ENCODE peak calls at places on chromosomes 13 and 19, in ten cellular contexts. M, F, Q, G, E, R, X, K, D and L are unnamed samples.
A peak's percentile ranks its signal among the peaks of the same experiment; 100 is the strongest.

GRCh38 chr13:40275636-40276035 is 390.8 kb downstream of the FOXO1 start:
- DNase-seq in Q (no peak), R (no peak), X (peak; percentile 27), F (no peak), E (no peak), G (no peak), K (no peak), D (no peak), M (no peak), L (no peak)

GRCh38 chr13:68099616-68100015 is 869.5 kb upstream of the PCDH9 start:
- DNase-seq in X (peak; percentile 68), M (no peak), F (no peak), R (no peak), G (no peak), Q (no peak), E (no peak), D (no peak), K (no peak), L (no peak)

GRCh38 chr19:50510700-50511068 is 307 bp downstream of the JOSD2 start:
- DNase-seq in D (no peak), F (no peak), X (no peak), R (peak; percentile 82), E (no peak), Q (no peak), G (no peak), M (no peak), K (no peak), L (no peak)

GRCh38 chr13:91045351-91046034 is 302.0 kb upstream of the MIR17HG start:
- DNase-seq in R (no peak), Q (no peak), K (no peak), E (no peak), X (no peak), G (no peak), D (no peak), F (no peak), M (no peak), L (no peak)

GRCh38 chr19:45160870-45161714 is at the start of gene NKPD1:
- DNase-seq in G (no peak), D (no peak), E (peak; percentile 86), X (no peak), F (peak; percentile 50), R (no peak), K (no peak), M (no peak), Q (no peak), L (no peak)

GRCh38 chr13:34555988-34556387 is 386.1 kb upstream of the NBEA start:
- DNase-seq in Q (no peak), E (no peak), M (no peak), F (no peak), X (no peak), K (no peak), R (no peak), D (no peak), G (no peak), L (no peak)

GRCh38 chr13:100014621-100015020 is 33.0 kb downstream of the ZIC2 start:
- DNase-seq in M (no peak), E (no peak), Q (no peak), R (no peak), G (no peak), D (no peak), F (no peak), K (no peak), X (no peak), L (no peak)

GRCh38 chr19:49059056-49059455 is 1.5 kb upstream of the CGB7 start:
- DNase-seq in F (no peak), Q (no peak), E (no peak), R (no peak), D (no peak), G (no peak), X (no peak), M (no peak), K (no peak), L (no peak)

GRCh38 chr13:111115841-111116500 is 861 bp downstream of the ARHGEF7 start:
- DNase-seq in K (no peak), Q (no peak), R (no peak), F (no peak), D (no peak), M (no peak), E (no peak), G (no peak), X (peak; percentile 73), L (no peak)

GRCh38 chr19:45640849-45641273 is 1.7 kb upstream of the EML2 start:
- DNase-seq in E (peak; percentile 72), M (no peak), X (no peak), K (no peak), F (peak; percentile 88), D (no peak), R (no peak), Q (peak; percentile 48), G (no peak), L (no peak)

GRCh38 chr13:33018886-33019285 is 2.7 kb downstream of the KL start:
- DNase-seq in M (no peak), K (no peak), G (no peak), D (no peak), X (no peak), F (no peak), Q (no peak), E (no peak), R (no peak), L (no peak)

GRCh38 chr13:23778879-23779278 is 110.3 kb downstream of the MIPEP start:
- DNase-seq in K (no peak), D (no peak), R (no peak), M (no peak), Q (no peak), X (peak; percentile 74), E (no peak), G (no peak), F (no peak), L (no peak)

GRCh38 chr13:101489635-101490034 is 37.2 kb downstream of the ITGBL1 start:
- DNase-seq in R (no peak), F (no peak), D (no peak), M (no peak), X (peak; percentile 30), K (no peak), E (no peak), G (no peak), Q (no peak), L (no peak)

GRCh38 chr19:48818234-48818823 is 7.5 kb upstream of the BCAT2 start:
- DNase-seq in D (no peak), E (peak; percentile 83), R (peak; percentile 90), X (no peak), F (no peak), K (no peak), M (no peak), G (no peak), Q (no peak), L (no peak)

GRCh38 chr13:104936304-104936703 is 1599.2 kb downstream of the EFNB2 start:
- DNase-seq in R (no peak), G (no peak), D (no peak), Q (no peak), E (no peak), M (no peak), F (no peak), K (no peak), X (no peak), L (no peak)

GRCh38 chr19:29515706-29516357 is 10.0 kb upstream of the VSTM2B start:
- DNase-seq in E (peak; percentile 49), X (no peak), D (no peak), M (no peak), G (no peak), R (no peak), F (no peak), Q (no peak), K (no peak), L (no peak)

GRCh38 chr19:54178581-54179261 is 5.8 kb upstream of the TMC4 start:
- DNase-seq in E (no peak), X (no peak), R (peak; percentile 3), M (no peak), K (no peak), G (no peak), D (no peak), F (peak; percentile 67), Q (no peak), L (no peak)

GRCh38 chr19:11540642-11541041 is 2.0 kb downstream of the CNN1 start:
- DNase-seq in E (no peak), X (no peak), M (no peak), D (no peak), G (no peak), K (no peak), F (no peak), R (no peak), Q (no peak), L (no peak)

GRCh38 chr13:41356788-41357187 is 45.7 kb downstream of the NAA16 start:
- DNase-seq in M (no peak), K (peak; percentile 2), Q (no peak), D (no peak), X (no peak), G (peak; percentile 20), F (no peak), E (no peak), R (no peak), L (peak; percentile 20)

GRCh38 chr19:1239796-1240737 is 1.5 kb upstream of the ATP5F1D start:
- DNase-seq in F (peak; percentile 96), E (peak; percentile 93), X (peak; percentile 85), G (peak; percentile 81), D (peak; percentile 92), R (peak; percentile 90), K (peak; percentile 96), M (peak; percentile 86), Q (peak; percentile 97), L (peak; percentile 87)

GRCh38 chr13:73065665-73066350 is 7.0 kb downstream of the KLF5 start:
- DNase-seq in K (no peak), G (no peak), R (no peak), X (no peak), Q (no peak), M (no peak), E (no peak), D (no peak), F (no peak), L (no peak)

GRCh38 chr19:16896098-16896912 is 7.5 kb downstream of the F2RL3 start:
- DNase-seq in M (no peak), Q (no peak), D (no peak), E (no peak), K (no peak), G (no peak), X (no peak), R (peak; percentile 66), F (no peak), L (no peak)

GRCh38 chr13:44013666-44014291 is 134.1 kb downstream of the LACC1 start:
- DNase-seq in K (no peak), F (no peak), R (no peak), E (no peak), M (no peak), X (peak; percentile 51), Q (no peak), G (no peak), D (no peak), L (no peak)

GRCh38 chr19:7267792-7268736 is 26.1 kb downstream of the INSR start:
- DNase-seq in M (no peak), K (no peak), E (peak; percentile 77), Q (no peak), F (no peak), X (no peak), G (no peak), R (no peak), D (no peak), L (no peak)

GRCh38 chr13:113337976-113338375 is 26.0 kb downstream of the GRTP1 start:
- DNase-seq in D (no peak), Q (no peak), K (no peak), F (no peak), R (no peak), X (no peak), G (no peak), M (no peak), E (no peak), L (no peak)

GRCh38 chr19:4622695-4623421 is 16.5 kb upstream of the TNFAIP8L1 start:
- DNase-seq in G (no peak), Q (no peak), K (no peak), X (no peak), M (no peak), D (no peak), F (no peak), E (no peak), R (no peak), L (no peak)

GRCh38 chr19:23415561-23416191 is 20.4 kb upstream of the ZNF91 start:
- DNase-seq in X (no peak), K (no peak), F (no peak), Q (peak; percentile 18), E (peak; percentile 69), G (no peak), D (no peak), M (no peak), R (no peak), L (no peak)

GRCh38 chr19:34096020-34096915 is 76.0 kb upstream of the LSM14A start:
- DNase-seq in D (no peak), E (no peak), F (no peak), K (no peak), M (no peak), X (peak; percentile 43), Q (peak; percentile 33), R (peak; percentile 38), G (no peak), L (no peak)